ENCODE peak calls at places on chromosomes 13 and 19, in nine cellular contexts. One of them, this sample, is unnamed.

GRCh38 chr13:79525458-79525857 is 44.5 kb downstream of the NDFIP2 start:
- DNase-seq in GM03348: no peak
- DNase-seq in endothelial cell: no peak
- DNase-seq in dorsolateral prefrontal cortex: no peak
- DNase-seq in activated T-cell treated with anti-CD3 and anti-CD28 coated beads, Interleukin-2, amount 50 U/mL, for 72 hours: no peak
- DNase-seq in ascending aorta: no peak
- DNase-seq in cardiac muscle cell: peak; percentile 29
- DNase-seq in astrocyte of the spinal cord: no peak
- DNase-seq in left lung: no peak
- DNase-seq in this sample: no peak

GRCh38 chr19:55530996-55531395 is 5.9 kb downstream of the SBK2 start:
- DNase-seq in GM03348: no peak
- DNase-seq in endothelial cell: no peak
- DNase-seq in dorsolateral prefrontal cortex: no peak
- DNase-seq in activated T-cell treated with anti-CD3 and anti-CD28 coated beads, Interleukin-2, amount 50 U/mL, for 72 hours: no peak
- DNase-seq in ascending aorta: no peak
- DNase-seq in cardiac muscle cell: no peak
- DNase-seq in astrocyte of the spinal cord: no peak
- DNase-seq in left lung: no peak
- DNase-seq in this sample: no peak

GRCh38 chr19:6103217-6103644 is 7.1 kb downstream of the RFX2 start:
- DNase-seq in GM03348: peak; percentile 83
- DNase-seq in endothelial cell: no peak
- DNase-seq in dorsolateral prefrontal cortex: no peak
- DNase-seq in activated T-cell treated with anti-CD3 and anti-CD28 coated beads, Interleukin-2, amount 50 U/mL, for 72 hours: no peak
- DNase-seq in ascending aorta: peak; percentile 98
- DNase-seq in cardiac muscle cell: peak; percentile 91
- DNase-seq in astrocyte of the spinal cord: peak; percentile 88
- DNase-seq in left lung: peak; percentile 79
- DNase-seq in this sample: no peak

GRCh38 chr13:35879111-35879510 is 252.1 kb downstream of the DCLK1 start:
- DNase-seq in GM03348: no peak
- DNase-seq in endothelial cell: no peak
- DNase-seq in dorsolateral prefrontal cortex: peak; percentile 49
- DNase-seq in activated T-cell treated with anti-CD3 and anti-CD28 coated beads, Interleukin-2, amount 50 U/mL, for 72 hours: no peak
- DNase-seq in ascending aorta: no peak
- DNase-seq in cardiac muscle cell: no peak
- DNase-seq in astrocyte of the spinal cord: no peak
- DNase-seq in left lung: no peak
- DNase-seq in this sample: no peak

GRCh38 chr13:33070713-33071112 is 54.5 kb downstream of the KL start:
- DNase-seq in GM03348: no peak
- DNase-seq in endothelial cell: no peak
- DNase-seq in dorsolateral prefrontal cortex: no peak
- DNase-seq in activated T-cell treated with anti-CD3 and anti-CD28 coated beads, Interleukin-2, amount 50 U/mL, for 72 hours: no peak
- DNase-seq in ascending aorta: no peak
- DNase-seq in cardiac muscle cell: no peak
- DNase-seq in astrocyte of the spinal cord: no peak
- DNase-seq in left lung: no peak
- DNase-seq in this sample: no peak

GRCh38 chr13:99072356-99072755 is 94.5 kb upstream of the DOCK9 start:
- DNase-seq in GM03348: no peak
- DNase-seq in endothelial cell: no peak
- DNase-seq in dorsolateral prefrontal cortex: no peak
- DNase-seq in activated T-cell treated with anti-CD3 and anti-CD28 coated beads, Interleukin-2, amount 50 U/mL, for 72 hours: no peak
- DNase-seq in ascending aorta: no peak
- DNase-seq in cardiac muscle cell: no peak
- DNase-seq in astrocyte of the spinal cord: no peak
- DNase-seq in left lung: no peak
- DNase-seq in this sample: no peak

GRCh38 chr13:37085656-37086055 is 19.8 kb downstream of the CSNK1A1L start:
- DNase-seq in GM03348: peak; percentile 14
- DNase-seq in endothelial cell: no peak
- DNase-seq in dorsolateral prefrontal cortex: no peak
- DNase-seq in activated T-cell treated with anti-CD3 and anti-CD28 coated beads, Interleukin-2, amount 50 U/mL, for 72 hours: no peak
- DNase-seq in ascending aorta: no peak
- DNase-seq in cardiac muscle cell: no peak
- DNase-seq in astrocyte of the spinal cord: no peak
- DNase-seq in left lung: no peak
- DNase-seq in this sample: no peak

GRCh38 chr19:40673377-40673776 is 17.1 kb downstream of the NUMBL start:
- DNase-seq in GM03348: no peak
- DNase-seq in endothelial cell: no peak
- DNase-seq in dorsolateral prefrontal cortex: no peak
- DNase-seq in activated T-cell treated with anti-CD3 and anti-CD28 coated beads, Interleukin-2, amount 50 U/mL, for 72 hours: no peak
- DNase-seq in ascending aorta: no peak
- DNase-seq in cardiac muscle cell: no peak
- DNase-seq in astrocyte of the spinal cord: no peak
- DNase-seq in left lung: no peak
- DNase-seq in this sample: no peak

GRCh38 chr19:10390652-10391286 is 10.4 kb upstream of the TYK2 start:
- DNase-seq in GM03348: peak; percentile 78
- DNase-seq in endothelial cell: peak; percentile 72
- DNase-seq in dorsolateral prefrontal cortex: peak; percentile 72
- DNase-seq in activated T-cell treated with anti-CD3 and anti-CD28 coated beads, Interleukin-2, amount 50 U/mL, for 72 hours: peak; percentile 70
- DNase-seq in ascending aorta: peak; percentile 80
- DNase-seq in cardiac muscle cell: peak; percentile 81
- DNase-seq in astrocyte of the spinal cord: peak; percentile 62
- DNase-seq in left lung: peak; percentile 65
- DNase-seq in this sample: no peak

GRCh38 chr13:99655351-99656091 is 154.2 kb downstream of the TM9SF2 start:
- DNase-seq in GM03348: peak; percentile 20
- DNase-seq in endothelial cell: no peak
- DNase-seq in dorsolateral prefrontal cortex: no peak
- DNase-seq in activated T-cell treated with anti-CD3 and anti-CD28 coated beads, Interleukin-2, amount 50 U/mL, for 72 hours: peak; percentile 58
- DNase-seq in ascending aorta: no peak
- DNase-seq in cardiac muscle cell: no peak
- DNase-seq in astrocyte of the spinal cord: peak; percentile 58
- DNase-seq in left lung: no peak
- DNase-seq in this sample: no peak

GRCh38 chr13:104014803-104015645 is 948.8 kb upstream of the SLC10A2 start:
- DNase-seq in GM03348: no peak
- DNase-seq in endothelial cell: no peak
- DNase-seq in dorsolateral prefrontal cortex: no peak
- DNase-seq in activated T-cell treated with anti-CD3 and anti-CD28 coated beads, Interleukin-2, amount 50 U/mL, for 72 hours: no peak
- DNase-seq in ascending aorta: no peak
- DNase-seq in cardiac muscle cell: peak; percentile 91
- DNase-seq in astrocyte of the spinal cord: peak; percentile 77
- DNase-seq in left lung: no peak
- DNase-seq in this sample: no peak

GRCh38 chr19:31885280-31885853 is 460.0 kb upstream of the ZNF507 start:
- DNase-seq in GM03348: no peak
- DNase-seq in endothelial cell: no peak
- DNase-seq in dorsolateral prefrontal cortex: no peak
- DNase-seq in activated T-cell treated with anti-CD3 and anti-CD28 coated beads, Interleukin-2, amount 50 U/mL, for 72 hours: no peak
- DNase-seq in ascending aorta: no peak
- DNase-seq in cardiac muscle cell: no peak
- DNase-seq in astrocyte of the spinal cord: no peak
- DNase-seq in left lung: no peak
- DNase-seq in this sample: no peak

GRCh38 chr19:18062043-18062442 is 24.7 kb downstream of the IL12RB1 start:
- DNase-seq in GM03348: no peak
- DNase-seq in endothelial cell: no peak
- DNase-seq in dorsolateral prefrontal cortex: no peak
- DNase-seq in activated T-cell treated with anti-CD3 and anti-CD28 coated beads, Interleukin-2, amount 50 U/mL, for 72 hours: no peak
- DNase-seq in ascending aorta: no peak
- DNase-seq in cardiac muscle cell: no peak
- DNase-seq in astrocyte of the spinal cord: no peak
- DNase-seq in left lung: no peak
- DNase-seq in this sample: no peak

GRCh38 chr13:110340812-110341444 is 33.8 kb downstream of the COL4A2 start:
- DNase-seq in GM03348: no peak
- DNase-seq in endothelial cell: peak; percentile 57
- DNase-seq in dorsolateral prefrontal cortex: no peak
- DNase-seq in activated T-cell treated with anti-CD3 and anti-CD28 coated beads, Interleukin-2, amount 50 U/mL, for 72 hours: peak; percentile 76
- DNase-seq in ascending aorta: peak; percentile 99
- DNase-seq in cardiac muscle cell: peak; percentile 85
- DNase-seq in astrocyte of the spinal cord: peak; percentile 80
- DNase-seq in left lung: peak; percentile 66
- DNase-seq in this sample: peak; percentile 64

GRCh38 chr13:38687246-38688229 is 661 bp downstream of the FREM2 start:
- DNase-seq in GM03348: peak; percentile 5
- DNase-seq in endothelial cell: peak; percentile 54
- DNase-seq in dorsolateral prefrontal cortex: no peak
- DNase-seq in activated T-cell treated with anti-CD3 and anti-CD28 coated beads, Interleukin-2, amount 50 U/mL, for 72 hours: no peak
- DNase-seq in ascending aorta: no peak
- DNase-seq in cardiac muscle cell: peak; percentile 12
- DNase-seq in astrocyte of the spinal cord: peak; percentile 36
- DNase-seq in left lung: peak; percentile 33
- DNase-seq in this sample: no peak

GRCh38 chr19:38805180-38805579 is 7.6 kb downstream of the LGALS4 start:
- DNase-seq in GM03348: no peak
- DNase-seq in endothelial cell: no peak
- DNase-seq in dorsolateral prefrontal cortex: no peak
- DNase-seq in activated T-cell treated with anti-CD3 and anti-CD28 coated beads, Interleukin-2, amount 50 U/mL, for 72 hours: no peak
- DNase-seq in ascending aorta: no peak
- DNase-seq in cardiac muscle cell: no peak
- DNase-seq in astrocyte of the spinal cord: no peak
- DNase-seq in left lung: no peak
- DNase-seq in this sample: no peak

GRCh38 chr13:52356327-52356726 is 49.6 kb downstream of the THSD1 start:
- DNase-seq in GM03348: peak; percentile 62
- DNase-seq in endothelial cell: no peak
- DNase-seq in dorsolateral prefrontal cortex: no peak
- DNase-seq in activated T-cell treated with anti-CD3 and anti-CD28 coated beads, Interleukin-2, amount 50 U/mL, for 72 hours: no peak
- DNase-seq in ascending aorta: no peak
- DNase-seq in cardiac muscle cell: peak; percentile 34
- DNase-seq in astrocyte of the spinal cord: peak; percentile 66
- DNase-seq in left lung: no peak
- DNase-seq in this sample: no peak

GRCh38 chr13:25872871-25873607 is 178.8 kb downstream of the SHISA2 start:
- DNase-seq in GM03348: no peak
- DNase-seq in endothelial cell: no peak
- DNase-seq in dorsolateral prefrontal cortex: no peak
- DNase-seq in activated T-cell treated with anti-CD3 and anti-CD28 coated beads, Interleukin-2, amount 50 U/mL, for 72 hours: no peak
- DNase-seq in ascending aorta: no peak
- DNase-seq in cardiac muscle cell: peak; percentile 51
- DNase-seq in astrocyte of the spinal cord: no peak
- DNase-seq in left lung: no peak
- DNase-seq in this sample: no peak

GRCh38 chr13:91450913-91451312 is 52.5 kb downstream of the GPC5 start:
- DNase-seq in GM03348: no peak
- DNase-seq in endothelial cell: no peak
- DNase-seq in dorsolateral prefrontal cortex: no peak
- DNase-seq in activated T-cell treated with anti-CD3 and anti-CD28 coated beads, Interleukin-2, amount 50 U/mL, for 72 hours: no peak
- DNase-seq in ascending aorta: no peak
- DNase-seq in cardiac muscle cell: no peak
- DNase-seq in astrocyte of the spinal cord: no peak
- DNase-seq in left lung: no peak
- DNase-seq in this sample: no peak

GRCh38 chr19:7292950-7293794 is 1.0 kb downstream of the INSR start:
- DNase-seq in GM03348: peak; percentile 40
- DNase-seq in endothelial cell: peak; percentile 25
- DNase-seq in dorsolateral prefrontal cortex: peak; percentile 39
- DNase-seq in activated T-cell treated with anti-CD3 and anti-CD28 coated beads, Interleukin-2, amount 50 U/mL, for 72 hours: peak; percentile 33
- DNase-seq in ascending aorta: peak; percentile 71
- DNase-seq in cardiac muscle cell: peak; percentile 5
- DNase-seq in astrocyte of the spinal cord: no peak
- DNase-seq in left lung: peak; percentile 37
- DNase-seq in this sample: peak; percentile 53

GRCh38 chr13:79812070-79812850 is 331.3 kb downstream of the NDFIP2 start:
- DNase-seq in GM03348: no peak
- DNase-seq in endothelial cell: no peak
- DNase-seq in dorsolateral prefrontal cortex: no peak
- DNase-seq in activated T-cell treated with anti-CD3 and anti-CD28 coated beads, Interleukin-2, amount 50 U/mL, for 72 hours: no peak
- DNase-seq in ascending aorta: no peak
- DNase-seq in cardiac muscle cell: no peak
- DNase-seq in astrocyte of the spinal cord: no peak
- DNase-seq in left lung: no peak
- DNase-seq in this sample: no peak

GRCh38 chr13:48078251-48078656 is 16.6 kb downstream of the MED4 start:
- DNase-seq in GM03348: no peak
- DNase-seq in endothelial cell: no peak
- DNase-seq in dorsolateral prefrontal cortex: no peak
- DNase-seq in activated T-cell treated with anti-CD3 and anti-CD28 coated beads, Interleukin-2, amount 50 U/mL, for 72 hours: peak; percentile 35
- DNase-seq in ascending aorta: no peak
- DNase-seq in cardiac muscle cell: no peak
- DNase-seq in astrocyte of the spinal cord: no peak
- DNase-seq in left lung: no peak
- DNase-seq in this sample: no peak

GRCh38 chr19:42281175-42282035 is 12.4 kb downstream of the CIC start:
- DNase-seq in GM03348: no peak
- DNase-seq in endothelial cell: no peak
- DNase-seq in dorsolateral prefrontal cortex: peak; percentile 71
- DNase-seq in activated T-cell treated with anti-CD3 and anti-CD28 coated beads, Interleukin-2, amount 50 U/mL, for 72 hours: peak; percentile 35
- DNase-seq in ascending aorta: peak; percentile 83
- DNase-seq in cardiac muscle cell: peak; percentile 56
- DNase-seq in astrocyte of the spinal cord: peak; percentile 64
- DNase-seq in left lung: peak; percentile 63
- DNase-seq in this sample: peak; percentile 60

GRCh38 chr19:9842834-9843625 is 7.9 kb downstream of the PIN1 start:
- DNase-seq in GM03348: no peak
- DNase-seq in endothelial cell: no peak
- DNase-seq in dorsolateral prefrontal cortex: no peak
- DNase-seq in activated T-cell treated with anti-CD3 and anti-CD28 coated beads, Interleukin-2, amount 50 U/mL, for 72 hours: no peak
- DNase-seq in ascending aorta: no peak
- DNase-seq in cardiac muscle cell: no peak
- DNase-seq in astrocyte of the spinal cord: no peak
- DNase-seq in left lung: no peak
- DNase-seq in this sample: no peak